ENCODE peak calls at places on chromosomes 6 and 20, in four cellular contexts. O, N, X and E are unnamed samples.

GRCh38 chr6:18503588-18504231 is 116.6 kb downstream of the RNF144B start:
- DNase-seq in O (peak), X (peak), N (peak), E (peak)

GRCh38 chr6:117840541-117840983 is 66.5 kb upstream of the SLC35F1 start:
- DNase-seq in N (no peak), O (no peak), X (peak), E (peak)

GRCh38 chr6:80767808-80768207 is 661.3 kb downstream of the BCKDHB start:
- DNase-seq in N (no peak), O (peak), X (peak), E (peak)

GRCh38 chr20:9280654-9281053 is 211.8 kb downstream of the PLCB4 start:
- DNase-seq in O (no peak), N (no peak), X (no peak), E (no peak)

GRCh38 chr20:45630366-45630765 is 718 bp downstream of the WFDC9 start:
- DNase-seq in X (no peak), O (no peak), N (no peak), E (no peak)

GRCh38 chr20:52847029-52847660 is 125.0 kb upstream of the TSHZ2 start:
- DNase-seq in O (no peak), N (no peak), X (no peak), E (peak)

GRCh38 chr6:21141616-21142303 is 451.8 kb upstream of the SOX4 start:
- DNase-seq in O (no peak), N (no peak), X (no peak), E (no peak)

GRCh38 chr6:92473056-92473455 is 946.3 kb downstream of the EPHA7 start:
- DNase-seq in X (no peak), N (no peak), O (no peak), E (no peak)

GRCh38 chr6:135883045-135883444 is 31.5 kb downstream of the PDE7B start:
- DNase-seq in O (no peak), N (no peak), X (peak), E (no peak)

DNA sequence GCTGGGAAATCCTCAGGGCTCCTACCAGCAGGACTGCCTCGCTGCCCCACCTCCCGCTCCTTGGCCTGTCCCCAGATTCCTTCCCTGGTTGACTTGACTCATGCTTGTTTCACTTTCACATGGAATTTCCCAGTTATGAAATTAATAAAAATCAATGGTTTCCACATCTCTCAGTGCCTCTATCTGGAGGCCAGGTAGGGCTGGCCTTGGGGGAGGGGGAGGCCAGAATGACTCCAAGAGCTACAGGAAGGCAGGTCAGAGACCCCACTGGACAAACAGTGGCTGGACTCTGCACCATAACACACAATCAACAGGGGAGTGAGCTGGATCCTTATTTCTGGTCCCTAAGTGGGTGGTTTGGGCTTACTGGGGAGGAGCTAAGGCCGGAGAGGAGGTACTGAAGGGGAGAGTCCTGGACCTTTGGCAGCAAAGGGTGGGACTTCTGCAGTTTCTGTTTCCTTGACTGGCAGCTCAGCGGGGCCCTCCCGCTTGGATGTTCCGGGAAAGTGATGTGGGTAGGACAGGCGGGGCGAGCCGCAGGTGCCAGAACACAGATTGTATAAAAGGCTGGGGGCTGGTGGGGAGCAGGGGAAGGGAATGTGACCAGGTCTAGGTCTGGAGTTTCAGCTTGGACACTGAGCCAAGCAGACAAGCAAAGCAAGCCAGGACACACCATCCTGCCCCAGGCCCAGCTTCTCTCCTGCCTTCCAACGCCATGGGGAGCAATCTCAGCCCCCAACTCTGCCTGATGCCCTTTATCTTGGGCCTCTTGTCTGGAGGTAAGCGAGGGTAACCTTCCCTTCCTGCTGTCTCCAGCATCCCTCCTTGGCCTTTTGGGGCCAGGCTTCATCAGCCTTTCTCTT is at the start of gene CFB:
- DNase-seq in O (peak), N (no peak), X (peak), E (peak)
- H3K4me3 ChIP-seq in O (no peak), N (no peak), X (peak), E (peak)

GRCh38 chr20:16613954-16614353 is 40.7 kb upstream of the KIF16B start:
- DNase-seq in O (no peak), N (no peak), X (no peak), E (peak)
- H3K4me3 ChIP-seq in O (no peak), N (no peak), X (no peak), E (no peak)

DNA sequence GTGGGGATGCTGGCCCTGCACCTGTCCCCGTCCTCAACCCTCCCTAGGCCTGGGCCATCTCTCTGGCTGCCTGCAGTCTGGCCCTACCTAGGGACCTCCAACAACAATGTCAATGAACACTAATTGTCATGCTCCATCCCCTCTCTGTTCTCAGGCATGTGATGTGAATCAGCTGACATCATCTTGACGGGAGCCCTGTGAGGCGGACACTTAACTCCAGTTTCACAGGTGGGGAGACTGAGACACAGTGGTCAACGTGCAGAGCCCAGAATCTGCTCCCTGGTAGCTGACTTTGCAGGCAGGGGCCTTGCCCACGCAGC is 762 bp upstream of the TCEA2 start:
- DNase-seq in N (no peak), X (no peak), O (no peak), E (no peak)
- H3K4me3 ChIP-seq in N (peak), X (peak), O (peak), E (peak)

DNA sequence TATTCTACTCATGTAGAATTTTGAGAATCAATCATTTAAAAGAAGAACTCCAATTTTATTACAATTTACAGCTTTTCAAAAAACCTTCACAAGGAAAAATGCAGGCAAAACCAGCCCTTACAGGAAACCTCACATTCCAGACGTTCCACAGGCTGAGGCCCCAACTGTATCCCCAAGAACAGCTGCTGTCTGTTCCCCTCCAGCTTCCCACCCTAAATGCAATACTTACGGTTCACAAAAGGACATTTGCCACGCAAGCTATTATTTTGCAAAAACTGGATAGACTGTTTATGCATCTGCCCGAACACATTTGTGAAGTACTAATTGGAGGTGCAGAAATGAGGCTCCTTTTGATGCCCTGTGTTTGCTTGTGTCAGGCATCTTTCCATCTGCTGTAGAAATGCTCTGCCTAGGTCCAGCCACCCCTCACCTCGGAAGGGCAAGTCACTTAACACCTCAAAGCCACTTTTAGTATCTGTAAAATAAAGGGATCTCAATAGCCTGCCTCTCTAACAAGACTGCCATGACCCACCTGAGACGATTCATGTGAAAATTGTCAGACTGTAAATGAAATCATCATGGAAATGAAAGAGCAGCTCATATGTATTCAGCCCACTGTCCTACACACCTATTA is 26.5 kb downstream of the PDE10A start:
- DNase-seq in N (no peak), X (no peak), O (no peak), E (peak)
- H3K4me3 ChIP-seq in N (no peak), X (no peak), O (no peak), E (no peak)

DNA sequence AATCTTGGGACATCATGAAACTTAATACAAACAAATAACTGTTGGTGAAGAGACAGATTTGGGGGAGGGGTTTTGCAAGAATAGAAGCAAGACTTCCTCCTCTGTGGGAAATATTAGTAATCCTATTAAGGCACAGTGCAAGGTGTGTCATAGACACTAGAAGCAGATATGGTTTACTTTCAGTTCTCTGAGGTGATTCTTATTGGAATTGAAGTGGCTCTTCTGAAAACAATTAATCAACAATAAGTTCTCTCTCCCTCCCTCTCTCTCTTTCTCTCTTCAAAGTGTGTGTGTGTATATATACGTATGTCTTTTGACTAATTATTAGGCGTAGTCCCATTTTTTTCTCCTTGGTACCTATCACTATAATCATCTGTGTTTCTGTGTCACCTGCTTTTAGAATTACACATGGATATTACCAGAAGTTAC is 99.8 kb downstream of the HIVEP2 start:
- DNase-seq in X (peak), N (peak), O (no peak), E (no peak)
- H3K4me3 ChIP-seq in X (peak), N (peak), O (no peak), E (no peak)

DNA sequence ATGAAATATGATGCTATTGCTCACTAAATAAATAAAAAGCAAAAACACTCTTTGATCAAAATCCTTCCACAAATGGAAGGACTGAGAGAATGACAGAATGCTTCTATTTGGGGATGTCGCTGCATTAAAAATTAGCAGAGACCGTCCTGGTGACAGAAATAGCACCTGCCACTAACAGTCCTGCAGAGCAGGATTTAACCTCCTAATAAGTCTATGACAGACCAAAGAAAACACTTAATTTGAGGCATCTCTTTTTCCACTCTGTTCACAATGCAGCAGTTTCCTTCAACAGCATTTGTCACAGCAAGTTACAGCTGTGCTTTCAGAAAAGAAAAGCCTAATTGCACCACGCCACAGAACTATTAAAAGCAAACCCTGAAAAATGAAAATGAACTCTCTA is 140.6 kb upstream of the BEND6 start:
- DNase-seq in X (no peak), O (no peak), N (no peak), E (no peak)
- H3K4me3 ChIP-seq in X (no peak), O (no peak), N (no peak), E (no peak)

DNA sequence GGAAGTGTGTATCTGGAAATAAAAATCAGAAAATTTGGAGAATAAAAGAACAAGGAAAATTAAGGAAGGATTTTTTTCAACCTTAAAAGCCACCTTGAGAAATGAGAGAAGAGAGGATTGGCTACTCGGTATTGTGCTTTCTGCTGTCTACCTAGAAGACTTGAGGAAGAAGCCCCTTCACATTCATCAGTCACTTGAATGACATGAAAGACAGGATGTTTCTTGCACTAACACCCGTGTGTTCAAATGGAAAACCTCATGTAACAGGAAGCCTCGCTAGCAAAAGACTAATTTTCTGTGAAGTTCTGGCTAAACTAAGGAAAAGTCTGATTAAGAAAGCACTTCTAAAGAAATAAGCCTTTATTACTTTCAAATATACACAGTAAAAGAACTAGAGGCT is 70.0 kb downstream of the OLIG3 start:
- DNase-seq in N (no peak), X (no peak), O (no peak), E (no peak)
- H3K4me3 ChIP-seq in N (no peak), X (no peak), O (no peak), E (no peak)